ENCODE peak calls at places on chromosomes 1 and 21, in four cellular contexts. One of them, this sample, is unnamed.

GRCh38 chr1:83882906-83883305 is 116.0 kb downstream of the TTLL7 start:
- DNase-seq in GM12864: no peak
- DNase-seq in glutamatergic neuron: peak; percentile 49
- DNase-seq in GM20000: no peak
- DNase-seq in this sample: no peak

GRCh38 chr21:33894736-33895288 is 20.8 kb downstream of the ATP5PO start:
- DNase-seq in glutamatergic neuron: peak; percentile 87
- DNase-seq in GM20000: peak; percentile 68
- DNase-seq in GM12864: no peak
- DNase-seq in this sample: peak; percentile 83

GRCh38 chr1:221274373-221274772 is 395.1 kb downstream of the HLX start:
- DNase-seq in glutamatergic neuron: peak; percentile 68
- DNase-seq in GM20000: no peak
- DNase-seq in GM12864: no peak
- DNase-seq in this sample: no peak

GRCh38 chr1:91609571-91609970 is 108.9 kb downstream of the CDC7 start:
- DNase-seq in GM12864: no peak
- DNase-seq in GM20000: no peak
- DNase-seq in glutamatergic neuron: no peak
- DNase-seq in this sample: no peak

GRCh38 chr1:34101151-34101550 is 63.9 kb downstream of the CSMD2 start:
- DNase-seq in glutamatergic neuron: no peak
- DNase-seq in GM20000: no peak
- DNase-seq in GM12864: no peak
- DNase-seq in this sample: no peak

GRCh38 chr1:41616563-41616962 is 132.1 kb upstream of the EDN2 start:
- DNase-seq in GM20000: no peak
- DNase-seq in glutamatergic neuron: no peak
- DNase-seq in GM12864: no peak
- DNase-seq in this sample: no peak

GRCh38 chr1:2561898-2562895 is 6.0 kb downstream of the TNFRSF14 start:
- DNase-seq in glutamatergic neuron: no peak
- DNase-seq in GM12864: no peak
- DNase-seq in GM20000: no peak
- DNase-seq in this sample: no peak

GRCh38 chr1:11787251-11787803 is 18.4 kb downstream of the MTHFR start:
- DNase-seq in glutamatergic neuron: no peak
- DNase-seq in GM12864: no peak
- DNase-seq in GM20000: no peak
- DNase-seq in this sample: no peak

GRCh38 chr1:5765997-5766913 is 226.0 kb downstream of the NPHP4 start:
- DNase-seq in glutamatergic neuron: no peak
- DNase-seq in GM20000: no peak
- DNase-seq in GM12864: no peak
- DNase-seq in this sample: no peak

GRCh38 chr1:93340090-93340489 is 5.6 kb upstream of the DR1 start:
- DNase-seq in GM12864: no peak
- DNase-seq in glutamatergic neuron: no peak
- DNase-seq in GM20000: no peak
- DNase-seq in this sample: no peak

GRCh38 chr1:169928438-169929209 is 34.9 kb upstream of the SCYL3 start:
- DNase-seq in GM20000: no peak
- DNase-seq in GM12864: no peak
- DNase-seq in glutamatergic neuron: no peak
- DNase-seq in this sample: no peak

GRCh38 chr1:235632538-235633219 is 16.9 kb downstream of the GNG4 start:
- DNase-seq in glutamatergic neuron: no peak
- DNase-seq in GM12864: no peak
- DNase-seq in GM20000: peak; percentile 72
- DNase-seq in this sample: peak; percentile 74

GRCh38 chr21:26587621-26588260 is 14.7 kb upstream of the CYYR1 start:
- DNase-seq in GM20000: no peak
- DNase-seq in glutamatergic neuron: no peak
- DNase-seq in GM12864: no peak
- DNase-seq in this sample: no peak

GRCh38 chr1:1358433-1359201 is at the start of gene MXRA8:
- DNase-seq in GM20000: no peak
- DNase-seq in glutamatergic neuron: peak; percentile 22
- DNase-seq in GM12864: no peak
- DNase-seq in this sample: no peak

GRCh38 chr1:89476072-89476471 is 48.6 kb upstream of the LRRC8B start:
- DNase-seq in GM12864: no peak
- DNase-seq in GM20000: no peak
- DNase-seq in glutamatergic neuron: no peak
- DNase-seq in this sample: no peak

GRCh38 chr1:117659565-117660264 is 53.9 kb downstream of the TENT5C start:
- DNase-seq in GM20000: no peak
- DNase-seq in glutamatergic neuron: no peak
- DNase-seq in GM12864: no peak
- DNase-seq in this sample: no peak

GRCh38 chr1:111847519-111847918 is 91.8 kb downstream of the DDX20 start:
- DNase-seq in GM20000: no peak
- DNase-seq in GM12864: no peak
- DNase-seq in glutamatergic neuron: peak; percentile 63
- DNase-seq in this sample: no peak

GRCh38 chr1:220093361-220094015 is 444 bp upstream of the IARS2 start:
- DNase-seq in GM20000: peak; percentile 7
- DNase-seq in glutamatergic neuron: no peak
- DNase-seq in GM12864: no peak
- DNase-seq in this sample: no peak

GRCh38 chr1:14190508-14190907 is 408.0 kb upstream of the KAZN start:
- DNase-seq in GM12864: no peak
- DNase-seq in glutamatergic neuron: no peak
- DNase-seq in GM20000: no peak
- DNase-seq in this sample: no peak

GRCh38 chr1:235998812-235999211 is 66.1 kb downstream of the NID1 start:
- DNase-seq in GM12864: peak; percentile 74
- DNase-seq in glutamatergic neuron: no peak
- DNase-seq in GM20000: peak; percentile 34
- DNase-seq in this sample: peak; percentile 36

GRCh38 chr1:203524152-203524551 is 30.2 kb downstream of the OPTC start:
- DNase-seq in glutamatergic neuron: no peak
- DNase-seq in GM20000: no peak
- DNase-seq in GM12864: no peak
- DNase-seq in this sample: no peak

GRCh38 chr21:20424943-20425342 is 573.3 kb upstream of the NCAM2 start:
- DNase-seq in GM12864: no peak
- DNase-seq in GM20000: no peak
- DNase-seq in glutamatergic neuron: no peak
- DNase-seq in this sample: no peak

GRCh38 chr21:33433425-33434114 is 30.4 kb downstream of the IFNGR2 start:
- DNase-seq in GM12864: no peak
- DNase-seq in GM20000: no peak
- DNase-seq in glutamatergic neuron: no peak
- DNase-seq in this sample: no peak

GRCh38 chr1:225685476-225686176 is 32.7 kb upstream of the ENAH start:
- DNase-seq in GM12864: no peak
- DNase-seq in GM20000: no peak
- DNase-seq in glutamatergic neuron: no peak
- DNase-seq in this sample: no peak

GRCh38 chr1:162682013-162682419 is 49.8 kb downstream of the DDR2 start:
- DNase-seq in glutamatergic neuron: no peak
- DNase-seq in GM20000: no peak
- DNase-seq in GM12864: no peak
- DNase-seq in this sample: no peak

GRCh38 chr21:29477941-29478340 is 179.2 kb downstream of the BACH1 start:
- DNase-seq in GM12864: no peak
- DNase-seq in glutamatergic neuron: no peak
- DNase-seq in GM20000: no peak
- DNase-seq in this sample: no peak

GRCh38 chr1:24351918-24352637 is 32.9 kb downstream of the GRHL3 start:
- DNase-seq in glutamatergic neuron: no peak
- DNase-seq in GM20000: peak; percentile 33
- DNase-seq in GM12864: no peak
- DNase-seq in this sample: peak; percentile 65

GRCh38 chr1:89908993-89909436 is 85.9 kb upstream of the ZNF326 start:
- DNase-seq in GM12864: no peak
- DNase-seq in glutamatergic neuron: no peak
- DNase-seq in GM20000: peak; percentile 34
- DNase-seq in this sample: peak; percentile 26

DNA sequence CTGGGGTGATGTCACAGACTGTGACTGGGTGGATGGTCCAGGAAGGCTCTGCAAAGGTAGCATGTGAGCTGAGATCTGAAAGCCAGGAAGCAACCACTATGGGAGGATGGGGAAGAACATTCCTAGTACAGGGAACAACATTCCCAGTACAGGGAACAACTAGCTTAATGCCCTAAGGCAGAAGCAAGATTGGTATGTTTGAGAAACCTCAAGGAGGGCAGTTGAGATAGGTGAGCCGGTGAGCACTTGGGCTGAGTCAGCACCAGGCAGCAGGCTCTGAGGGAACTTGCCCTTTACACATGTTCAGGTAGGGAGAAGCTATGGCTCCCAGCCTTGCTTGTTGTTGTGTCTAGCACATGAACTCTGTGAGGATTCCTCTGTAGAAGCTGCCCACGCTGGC is 24.2 kb upstream of the CACNA1E start:
- DNase-seq in GM20000: no peak
- DNase-seq in glutamatergic neuron: no peak
- DNase-seq in GM12864: no peak
- DNase-seq in this sample: no peak
- TF ChIP-seq CTCF in GM20000: no peak
- TF ChIP-seq CTCF in glutamatergic neuron: no peak
- TF ChIP-seq CTCF in GM12864: no peak
- TF ChIP-seq CTCF in this sample: no peak

GRCh38 chr21:37445228-37445627 is 78.7 kb downstream of the DYRK1A start:
- DNase-seq in GM12864: no peak
- DNase-seq in GM20000: no peak
- DNase-seq in glutamatergic neuron: no peak
- DNase-seq in this sample: no peak

GRCh38 chr21:37449302-37449937 is 82.8 kb downstream of the DYRK1A start:
- DNase-seq in GM12864: no peak
- DNase-seq in GM20000: no peak
- DNase-seq in glutamatergic neuron: no peak
- DNase-seq in this sample: no peak

GRCh38 chr21:37443683-37444082 is 77.1 kb downstream of the DYRK1A start:
- DNase-seq in GM12864: no peak
- DNase-seq in GM20000: no peak
- DNase-seq in glutamatergic neuron: no peak
- DNase-seq in this sample: no peak

GRCh38 chr21:37447288-37447936 is 80.8 kb downstream of the DYRK1A start:
- DNase-seq in glutamatergic neuron: no peak
- DNase-seq in GM20000: no peak
- DNase-seq in GM12864: no peak
- DNase-seq in this sample: no peak

DNA sequence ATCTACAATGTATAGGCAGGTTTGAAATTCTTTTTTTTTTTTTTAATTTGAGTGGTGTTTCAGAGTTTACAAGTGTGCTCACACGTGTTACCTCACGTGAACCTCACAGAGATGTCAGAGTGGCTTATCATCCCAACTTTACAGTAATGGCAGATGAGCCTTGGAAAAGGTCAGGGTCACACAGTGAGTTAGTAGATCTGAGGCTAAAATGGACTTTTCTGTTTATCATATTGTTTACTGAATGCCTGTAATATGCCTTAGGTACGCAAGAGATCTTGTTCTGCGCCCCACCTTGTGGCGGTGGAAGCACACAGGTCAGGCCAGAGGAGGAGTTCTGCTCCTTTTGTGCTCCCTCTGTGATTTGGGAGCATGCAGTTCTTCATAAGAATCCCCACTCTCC is 80.0 kb downstream of the DYRK1A start:
- DNase-seq in GM12864: no peak
- DNase-seq in glutamatergic neuron: no peak
- DNase-seq in GM20000: no peak
- DNase-seq in this sample: no peak
- TF ChIP-seq CTCF in GM12864: no peak
- TF ChIP-seq CTCF in glutamatergic neuron: no peak
- TF ChIP-seq CTCF in GM20000: no peak
- TF ChIP-seq CTCF in this sample: no peak

DNA sequence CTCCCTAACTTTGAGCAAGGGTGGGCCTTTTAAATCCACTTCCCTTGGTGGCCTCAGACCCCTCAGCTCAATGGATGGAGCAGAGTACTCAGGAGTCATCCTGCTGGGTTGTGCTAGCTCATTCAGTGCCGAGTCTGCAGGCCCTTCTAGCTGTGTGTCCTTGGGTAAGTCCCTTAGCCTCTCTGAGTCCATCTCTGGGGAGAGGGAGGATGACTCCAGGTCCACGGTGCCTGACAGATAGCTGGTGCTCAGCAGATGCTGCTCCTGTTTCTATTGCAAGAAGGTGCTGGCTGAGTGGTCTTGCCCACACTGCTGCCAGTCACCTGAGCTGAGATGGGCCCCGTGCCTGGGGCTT is 11.0 kb downstream of the LDLRAP1 start:
- DNase-seq in GM20000: no peak
- DNase-seq in glutamatergic neuron: no peak
- DNase-seq in GM12864: no peak
- DNase-seq in this sample: no peak
- TF ChIP-seq CTCF in GM20000: no peak
- TF ChIP-seq CTCF in glutamatergic neuron: no peak
- TF ChIP-seq CTCF in GM12864: no peak
- TF ChIP-seq CTCF in this sample: no peak

GRCh38 chr1:55610203-55610602 is 395.0 kb upstream of the USP24 start:
- DNase-seq in GM20000: no peak
- DNase-seq in GM12864: no peak
- DNase-seq in glutamatergic neuron: no peak
- DNase-seq in this sample: no peak

GRCh38 chr1:55605155-55605554 is 390.0 kb upstream of the USP24 start:
- DNase-seq in GM12864: no peak
- DNase-seq in glutamatergic neuron: no peak
- DNase-seq in GM20000: no peak
- DNase-seq in this sample: no peak

GRCh38 chr1:55609630-55610029 is 394.5 kb upstream of the USP24 start:
- DNase-seq in GM12864: no peak
- DNase-seq in glutamatergic neuron: no peak
- DNase-seq in GM20000: no peak
- DNase-seq in this sample: no peak

GRCh38 chr1:55612988-55613387 is 397.8 kb upstream of the USP24 start:
- DNase-seq in GM20000: no peak
- DNase-seq in GM12864: no peak
- DNase-seq in glutamatergic neuron: no peak
- DNase-seq in this sample: no peak

DNA sequence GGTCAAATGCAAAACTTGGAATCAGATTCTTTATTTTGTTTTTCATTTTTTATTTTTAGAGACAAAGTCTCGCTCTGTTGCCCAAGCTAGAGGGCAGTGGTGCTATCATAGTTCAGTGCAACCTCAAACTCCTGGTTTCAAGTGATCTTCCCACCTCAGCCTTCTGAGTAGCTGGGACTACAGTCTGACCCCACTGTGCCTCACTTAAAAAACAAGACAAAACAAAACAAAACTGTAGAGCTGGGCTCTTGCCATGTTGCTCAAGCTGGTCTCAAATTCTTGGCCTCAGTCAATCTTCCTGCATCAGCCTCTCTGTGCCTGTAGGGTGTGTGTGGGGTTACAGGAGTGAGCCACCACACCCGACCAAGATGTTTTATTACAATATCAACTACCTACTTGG is 396.0 kb upstream of the USP24 start:
- DNase-seq in glutamatergic neuron: no peak
- DNase-seq in GM20000: no peak
- DNase-seq in GM12864: no peak
- DNase-seq in this sample: no peak
- TF ChIP-seq CTCF in glutamatergic neuron: no peak
- TF ChIP-seq CTCF in GM20000: no peak
- TF ChIP-seq CTCF in GM12864: no peak
- TF ChIP-seq CTCF in this sample: no peak

This sample was measured in GM13976.